ENCODE peak calls at places on chromosome 14, in five cellular contexts. V is uterus; X is spleen; F is CD8-positive, alpha-beta T cell; S is cardiac muscle cell. O is an unnamed sample.

GRCh38 chr14:68420354-68420753 is 372.5 kb downstream of the ZFP36L1 start:
- DNase-seq in V (no peak), X (no peak), S (no peak), F (no peak), O (no peak)

GRCh38 chr14:72907886-72908285 is 14.0 kb upstream of the DPF3 start:
- DNase-seq in X (no peak), V (no peak), S (no peak), F (no peak), O (no peak)

GRCh38 chr14:92951912-92952471 is 29.0 kb downstream of the CHGA start:
- DNase-seq in F (peak; percentile 92), S (peak; percentile 73), X (peak; percentile 95), V (peak; percentile 78), O (peak; percentile 87)

GRCh38 chr14:50318031-50318626 is 6.0 kb downstream of the DMAC2L start:
- DNase-seq in F (no peak), X (no peak), S (peak; percentile 27), V (no peak), O (no peak)

GRCh38 chr14:43285575-43285974 is 1221.5 kb downstream of the FSCB start:
- DNase-seq in X (no peak), F (no peak), S (no peak), V (no peak), O (no peak)

GRCh38 chr14:56474419-56475022 is 105.1 kb upstream of the TMEM260 start:
- DNase-seq in F (no peak), X (no peak), V (no peak), S (peak; percentile 67), O (no peak)

GRCh38 chr14:91365552-91365951 is 52.1 kb downstream of the CCDC88C start:
- DNase-seq in F (no peak), X (no peak), S (no peak), V (no peak), O (no peak)

GRCh38 chr14:99769799-99770198 is 23.4 kb upstream of the EML1 start:
- DNase-seq in X (no peak), F (no peak), S (no peak), V (peak; percentile 3), O (no peak)

GRCh38 chr14:69237584-69237983 is 22.4 kb upstream of the GALNT16 start:
- DNase-seq in S (no peak), V (no peak), F (no peak), X (no peak), O (no peak)

GRCh38 chr14:73758392-73759182 is 44.4 kb upstream of the PNMA1 start:
- DNase-seq in X (peak; percentile 96), V (peak; percentile 75), S (peak; percentile 70), F (peak; percentile 78), O (peak; percentile 75)

GRCh38 chr14:59022144-59022543 is 166.3 kb upstream of the DAAM1 start:
- DNase-seq in S (no peak), X (no peak), V (no peak), F (no peak), O (no peak)

GRCh38 chr14:59017285-59017965 is 171.0 kb upstream of the DAAM1 start:
- DNase-seq in F (no peak), X (no peak), S (no peak), V (no peak), O (no peak)

GRCh38 chr14:59020382-59020781 is 168.1 kb upstream of the DAAM1 start:
- DNase-seq in V (no peak), X (no peak), S (peak; percentile 39), F (no peak), O (peak; percentile 20)

GRCh38 chr14:59018460-59018859 is 170.0 kb upstream of the DAAM1 start:
- DNase-seq in V (no peak), F (no peak), S (no peak), X (no peak), O (no peak)

GRCh38 chr14:59018978-59019377 is 169.5 kb upstream of the DAAM1 start:
- DNase-seq in V (no peak), F (no peak), S (no peak), X (no peak), O (no peak)
- TF ChIP-seq CTCF in V (no peak), F (no peak), S (peak; percentile 37), X (no peak), O (peak; percentile 41)

GRCh38 chr14:104819361-104819771 is 18.5 kb downstream of the ZBTB42 start:
- DNase-seq in V (no peak), X (peak; percentile 69), F (no peak), S (no peak), O (no peak)

GRCh38 chr14:104821971-104822608 is 21.2 kb downstream of the ZBTB42 start:
- DNase-seq in F (no peak), X (peak; percentile 71), S (no peak), V (no peak), O (no peak)

GRCh38 chr14:104818714-104819161 is 17.8 kb downstream of the ZBTB42 start:
- DNase-seq in F (no peak), S (no peak), X (no peak), V (no peak), O (no peak)

GRCh38 chr14:104821229-104821945 is 20.5 kb downstream of the ZBTB42 start:
- DNase-seq in X (peak; percentile 75), S (no peak), F (no peak), V (peak; percentile 12), O (no peak)

DNA sequence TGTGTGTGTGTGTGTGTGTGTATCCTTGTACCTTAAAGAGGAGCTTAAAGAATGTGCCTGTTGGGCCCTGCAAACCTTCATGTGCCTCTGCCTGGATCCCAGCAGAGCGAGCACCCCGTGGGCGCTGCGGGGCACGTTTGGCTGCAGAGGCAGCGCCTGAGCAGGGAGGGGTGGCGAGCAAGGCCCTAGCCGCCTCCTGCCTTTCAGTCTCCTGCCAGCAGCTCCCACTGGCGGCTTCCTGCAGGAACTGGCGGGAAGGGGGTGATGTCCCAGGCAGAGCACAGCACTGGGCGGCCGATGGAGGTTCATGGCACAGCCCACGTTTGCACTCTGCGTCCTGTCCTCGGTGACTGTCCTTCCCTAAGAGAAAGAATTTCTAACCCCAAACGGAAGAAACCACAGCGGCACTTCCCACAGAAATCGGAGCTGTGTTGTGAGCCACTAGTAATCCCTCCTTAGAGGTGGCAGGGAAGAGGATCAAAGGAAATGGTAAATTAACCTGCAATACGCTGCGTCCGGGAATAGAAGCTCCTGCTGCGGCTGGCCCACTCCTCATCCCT is 19.8 kb downstream of the ZBTB42 start:
- DNase-seq in F (no peak), X (peak; percentile 83), S (peak; percentile 80), V (peak; percentile 51), O (peak; percentile 83)
- TF ChIP-seq CTCF in F (no peak), X (peak; percentile 42), S (peak; percentile 67), V (peak; percentile 53), O (no peak)

DNA sequence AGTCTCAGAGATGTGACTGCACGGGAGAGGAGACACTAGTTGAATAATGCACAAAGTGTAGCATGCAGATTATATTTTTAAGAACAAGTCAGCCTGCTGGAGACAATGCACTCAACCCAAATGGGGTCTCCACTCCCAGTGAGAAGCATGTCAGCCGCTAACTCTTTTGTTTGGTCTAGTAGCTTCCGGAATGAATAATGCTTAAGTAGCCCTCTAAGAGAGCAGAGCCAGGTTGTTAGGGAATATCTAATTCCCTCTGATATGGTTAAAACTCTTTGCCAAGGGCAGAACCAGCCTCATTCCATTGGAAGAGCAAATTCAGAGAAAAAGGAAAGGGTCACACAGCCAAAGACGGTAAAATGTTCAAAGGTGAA is 80.4 kb downstream of the DAD1 start:
- DNase-seq in F (no peak), V (no peak), X (no peak), S (no peak), O (no peak)
- TF ChIP-seq CTCF in F (no peak), V (no peak), X (no peak), S (no peak), O (no peak)

GRCh38 chr14:24211311-24211710 is 2.0 kb downstream of the CHMP4A start:
- DNase-seq in S (no peak), V (no peak), F (no peak), X (no peak), O (no peak)
- TF ChIP-seq CTCF in S (no peak), V (no peak), F (no peak), X (no peak), O (no peak)

DNA sequence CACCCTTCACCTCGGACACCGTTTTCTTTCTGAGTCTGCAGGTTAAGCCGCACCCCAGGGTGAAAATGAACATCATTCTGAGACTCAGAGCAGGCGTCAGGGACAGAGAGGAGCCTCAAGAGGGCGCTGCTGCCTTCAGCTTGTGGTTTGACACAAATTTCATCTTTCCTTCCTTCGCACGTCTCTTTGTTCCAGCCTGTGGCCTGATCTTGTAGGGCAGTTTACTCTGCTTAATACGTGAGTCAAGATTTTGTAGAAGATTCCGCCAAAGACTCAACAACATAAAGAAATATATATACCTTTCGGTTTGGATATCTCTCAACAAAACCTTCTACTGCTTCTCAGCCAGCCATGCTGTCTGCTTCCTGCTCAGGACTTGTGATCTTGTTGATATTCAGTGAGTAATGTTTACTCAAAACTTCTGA is 329.3 kb upstream of the OR4E1 start:
- DNase-seq in V (no peak), S (peak; percentile 28), F (peak; percentile 73), X (no peak), O (peak; percentile 63)
- TF ChIP-seq CTCF in V (no peak), S (no peak), F (peak; percentile 32), X (peak; percentile 17), O (peak; percentile 56)

DNA sequence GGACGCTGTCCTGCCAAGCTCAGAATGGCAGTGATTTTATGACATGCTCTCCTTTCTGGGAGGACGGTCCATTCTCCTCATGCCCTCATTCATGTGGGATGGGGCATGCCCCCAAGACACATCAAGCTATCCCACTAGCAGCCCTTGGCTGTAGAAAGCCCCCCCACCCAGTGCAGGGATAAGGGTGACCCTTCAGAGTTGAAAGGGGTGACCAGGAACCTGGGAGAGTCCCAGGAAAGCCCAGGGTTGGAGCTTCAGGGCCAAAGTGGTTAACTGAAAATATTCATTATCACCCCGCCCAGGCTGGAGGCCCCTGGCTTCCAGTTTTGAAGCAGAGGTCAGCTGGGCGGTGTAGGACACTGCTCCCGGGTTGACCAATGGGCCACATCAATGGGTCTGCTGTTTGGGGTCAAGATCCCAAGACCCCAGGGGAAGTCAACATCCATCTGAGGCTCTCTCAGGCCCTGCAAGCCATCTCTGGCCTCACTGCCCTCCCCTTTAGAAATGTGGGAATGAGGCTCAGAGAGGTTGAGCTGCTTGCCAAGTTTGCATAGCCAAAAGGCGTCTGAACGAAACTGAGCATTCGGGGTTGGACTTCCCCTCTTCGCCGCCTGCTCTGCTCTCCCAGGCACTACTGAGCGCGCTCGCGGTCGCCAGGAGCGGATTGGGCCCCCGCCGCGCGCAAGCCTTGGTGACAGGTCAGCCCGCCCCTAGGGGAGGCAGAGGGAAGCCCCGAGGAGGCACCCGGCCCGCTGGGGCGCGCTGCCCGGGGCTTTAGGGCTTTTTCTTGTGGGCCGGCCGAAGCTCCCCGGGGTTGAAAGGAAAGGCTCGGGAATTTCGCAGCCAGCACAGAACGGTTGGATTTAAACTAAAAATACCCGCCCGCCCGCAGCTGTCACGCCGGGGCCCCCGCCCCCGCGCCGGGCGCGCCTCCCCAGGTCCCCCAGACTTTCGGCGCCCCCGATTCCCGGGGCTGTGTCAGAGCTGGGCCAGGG is 630 bp downstream of the SYNE3 start:
- DNase-seq in X (peak; percentile 98), V (peak; percentile 66), S (peak; percentile 83), F (peak; percentile 84), O (peak; percentile 65)
- TF ChIP-seq CTCF in X (peak; percentile 62), V (peak; percentile 40), S (peak; percentile 19), F (peak; percentile 46), O (no peak)

DNA sequence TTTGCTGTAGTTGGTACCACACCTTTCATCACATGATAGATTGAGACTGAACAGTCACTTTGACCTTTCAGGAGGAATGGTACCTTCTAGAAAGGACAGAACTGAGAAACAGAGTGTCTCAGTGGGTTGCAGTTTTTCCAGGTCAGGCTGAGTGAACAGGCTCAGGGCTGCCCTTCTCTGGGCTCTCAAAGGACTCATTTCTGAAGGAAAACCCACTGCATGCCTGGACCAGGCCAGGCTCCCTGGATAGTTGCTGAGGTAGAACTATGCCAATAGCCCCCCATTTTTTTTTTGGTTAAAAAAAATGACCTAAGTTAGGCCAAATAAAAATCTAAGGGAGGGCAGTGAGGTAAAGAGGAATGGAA is 148.1 kb upstream of the EGLN3 start:
- DNase-seq in X (no peak), V (no peak), S (no peak), F (no peak), O (no peak)
- TF ChIP-seq CTCF in X (no peak), V (no peak), S (no peak), F (peak; percentile 21), O (no peak)